ENCODE peak calls at places on chromosomes 2 and 18, in four cellular contexts. U is neural progenitor cell, Z is progenitor cell of endocrine pancreas, K is iris pigment epithelial cell. V is an unnamed sample.

GRCh38 chr2:41932241-41933034 is 115.4 kb upstream of the PKDCC start:
- DNase-seq in Z (no peak), U (no peak), K (peak), V (peak)

GRCh38 chr2:220198911-220199310 is 571.5 kb downstream of the SLC4A3 start:
- DNase-seq in U (no peak), Z (no peak), K (peak), V (peak)

GRCh38 chr2:45444991-45445390 is 166.1 kb downstream of the SRBD1 start:
- DNase-seq in K (no peak), U (no peak), Z (no peak), V (no peak)

GRCh38 chr2:150486539-150487484 is 655 bp downstream of the RND3 start:
- DNase-seq in K (peak), Z (peak), U (peak), V (no peak)

GRCh38 chr2:113058411-113058994 is 495 bp upstream of the IL36RN start:
- DNase-seq in U (no peak), Z (no peak), K (no peak), V (no peak)

GRCh38 chr18:70421471-70421870 is 132.6 kb downstream of the SOCS6 start:
- DNase-seq in K (peak), U (no peak), Z (no peak), V (peak)

GRCh38 chr18:55685638-55686037 is 97.6 kb upstream of the TCF4 start:
- DNase-seq in U (no peak), K (no peak), Z (no peak), V (no peak)

GRCh38 chr2:9142551-9143263 is 63.9 kb upstream of the ASAP2 start:
- DNase-seq in K (peak), Z (peak), U (peak), V (peak)

GRCh38 chr2:29317801-29318485 is 202.7 kb downstream of the CLIP4 start:
- DNase-seq in U (no peak), K (no peak), Z (no peak), V (no peak)

GRCh38 chr2:4674007-4674406 is 970.6 kb downstream of the DCDC2C start:
- DNase-seq in Z (no peak), U (no peak), K (no peak), V (no peak)

GRCh38 chr2:75592028-75592427 is 31.3 kb upstream of the EVA1A start:
- DNase-seq in U (no peak), K (peak), Z (no peak), V (no peak)

GRCh38 chr2:17835511-17835910 is 19.3 kb downstream of the MSGN1 start:
- DNase-seq in U (no peak), Z (no peak), K (peak), V (peak)

GRCh38 chr2:189300917-189301316 is 121.4 kb upstream of the COL5A2 start:
- DNase-seq in U (no peak), K (no peak), Z (no peak), V (no peak)

GRCh38 chr2:232668805-232669444 is 28.2 kb upstream of the GIGYF2 start:
- DNase-seq in Z (no peak), U (peak), K (peak), V (peak)

GRCh38 chr2:23658466-23658942 is 268.4 kb downstream of the ATAD2B start:
- DNase-seq in U (no peak), Z (no peak), K (no peak), V (peak)

GRCh38 chr18:34959989-34960388 is 81.2 kb upstream of the MAPRE2 start:
- DNase-seq in Z (no peak), U (no peak), K (no peak), V (no peak)

GRCh38 chr18:38493991-38494559 is 928.5 kb upstream of the CELF4 start:
- DNase-seq in U (no peak), K (no peak), Z (no peak), V (no peak)

GRCh38 chr2:99031481-99031880 is 95.5 kb upstream of the CRACDL start:
- DNase-seq in K (no peak), U (no peak), Z (no peak), V (no peak)

GRCh38 chr2:48531141-48531648 is 1.2 kb downstream of the STON1 start:
- DNase-seq in K (peak), Z (no peak), U (peak), V (peak)

GRCh38 chr2:48530033-48530804 is at the start of gene STON1:
- DNase-seq in K (peak), U (peak), Z (peak), V (no peak)

GRCh38 chr2:206154197-206154596 is 5.0 kb downstream of the NDUFS1 start:
- DNase-seq in U (peak), K (no peak), Z (no peak), V (no peak)

GRCh38 chr2:208638059-208638458 is 231.5 kb downstream of the PTH2R start:
- DNase-seq in K (no peak), Z (no peak), U (no peak), V (no peak)

GRCh38 chr2:188348974-188349500 is 57.4 kb downstream of the GULP1 start:
- DNase-seq in Z (no peak), K (no peak), U (no peak), V (no peak)

GRCh38 chr2:177187631-177188312 is 24.8 kb upstream of the HNRNPA3 start:
- DNase-seq in U (no peak), Z (no peak), K (peak), V (peak)

GRCh38 chr18:21309248-21309647 is 67.2 kb downstream of the GREB1L start:
- DNase-seq in Z (no peak), K (no peak), U (no peak), V (no peak)

GRCh38 chr18:24678626-24679025 is 218.2 kb downstream of the HRH4 start:
- DNase-seq in U (no peak), Z (no peak), K (no peak), V (no peak)

GRCh38 chr2:6011871-6012380 is 319.7 kb downstream of the SOX11 start:
- DNase-seq in Z (no peak), U (peak), K (no peak), V (no peak)

GRCh38 chr2:160892204-160892603 is 268.0 kb upstream of the TANK start:
- DNase-seq in Z (no peak), U (no peak), K (no peak), V (no peak)

GRCh38 chr2:12282780-12283695 is 433.7 kb upstream of the TRIB2 start:
- DNase-seq in K (no peak), Z (no peak), U (no peak), V (no peak)

GRCh38 chr2:207289295-207290018 is 123.7 kb upstream of the KLF7 start:
- DNase-seq in Z (no peak), K (no peak), U (no peak), V (no peak)

GRCh38 chr18:31603335-31603734 is 11.7 kb downstream of the TTR start:
- DNase-seq in Z (no peak), U (no peak), K (peak), V (no peak)

GRCh38 chr2:109612991-109613921 is 510 bp downstream of the SEPTIN10 start:
- DNase-seq in K (peak), Z (no peak), U (peak), V (peak)

GRCh38 chr2:162072976-162073775 is 839 bp downstream of the DPP4 start:
- DNase-seq in Z (no peak), K (peak), U (peak), V (no peak)